ENCODE peak calls at places on chromosomes 5 and 9, in six cellular contexts. One of them, this sample, is unnamed.

GRCh38 chr9:13865869-13866268 is 448.1 kb downstream of the NFIB start:
- DNase-seq in CD8-positive, alpha-beta T cell: no peak
- DNase-seq in mesendoderm: no peak
- DNase-seq in dorsolateral prefrontal cortex: no peak
- DNase-seq in mesenchymal stem cell: no peak
- DNase-seq in tibial nerve: no peak
- DNase-seq in this sample: no peak

GRCh38 chr5:28734396-28734795 is 1696.0 kb upstream of the CDH9 start:
- DNase-seq in mesenchymal stem cell: no peak
- DNase-seq in dorsolateral prefrontal cortex: no peak
- DNase-seq in mesendoderm: peak
- DNase-seq in CD8-positive, alpha-beta T cell: no peak
- DNase-seq in tibial nerve: no peak
- DNase-seq in this sample: no peak

GRCh38 chr5:142924135-142924883 is 154.1 kb downstream of the ARHGAP26 start:
- DNase-seq in CD8-positive, alpha-beta T cell: no peak
- DNase-seq in dorsolateral prefrontal cortex: no peak
- DNase-seq in mesendoderm: no peak
- DNase-seq in tibial nerve: no peak
- DNase-seq in mesenchymal stem cell: peak
- DNase-seq in this sample: no peak

GRCh38 chr5:37940931-37941623 is 101.2 kb upstream of the GDNF start:
- DNase-seq in tibial nerve: no peak
- DNase-seq in mesenchymal stem cell: no peak
- DNase-seq in mesendoderm: peak
- DNase-seq in CD8-positive, alpha-beta T cell: no peak
- DNase-seq in dorsolateral prefrontal cortex: no peak
- DNase-seq in this sample: no peak

GRCh38 chr5:55903121-55903701 is 52.1 kb downstream of the IL31RA start:
- DNase-seq in CD8-positive, alpha-beta T cell: peak
- DNase-seq in dorsolateral prefrontal cortex: no peak
- DNase-seq in mesenchymal stem cell: peak
- DNase-seq in mesendoderm: no peak
- DNase-seq in tibial nerve: no peak
- DNase-seq in this sample: no peak

GRCh38 chr5:51380603-51381207 is 2.5 kb upstream of the ISL1 start:
- DNase-seq in dorsolateral prefrontal cortex: no peak
- DNase-seq in mesendoderm: peak
- DNase-seq in CD8-positive, alpha-beta T cell: no peak
- DNase-seq in tibial nerve: no peak
- DNase-seq in mesenchymal stem cell: peak
- DNase-seq in this sample: no peak

GRCh38 chr9:124512806-124513204 is 5.6 kb upstream of the NR5A1 start:
- DNase-seq in mesenchymal stem cell: no peak
- DNase-seq in tibial nerve: no peak
- DNase-seq in dorsolateral prefrontal cortex: no peak
- DNase-seq in CD8-positive, alpha-beta T cell: no peak
- DNase-seq in mesendoderm: no peak
- DNase-seq in this sample: no peak

GRCh38 chr5:149486726-149487635 is 64.3 kb downstream of the CSNK1A1 start:
- DNase-seq in tibial nerve: no peak
- DNase-seq in mesenchymal stem cell: peak
- DNase-seq in CD8-positive, alpha-beta T cell: no peak
- DNase-seq in dorsolateral prefrontal cortex: no peak
- DNase-seq in mesendoderm: peak
- DNase-seq in this sample: no peak

GRCh38 chr5:95563367-95563766 is 8.5 kb downstream of the ARSK start:
- DNase-seq in tibial nerve: no peak
- DNase-seq in mesenchymal stem cell: no peak
- DNase-seq in dorsolateral prefrontal cortex: no peak
- DNase-seq in CD8-positive, alpha-beta T cell: no peak
- DNase-seq in mesendoderm: no peak
- DNase-seq in this sample: no peak

GRCh38 chr9:64128572-64128971 is 1156.4 kb downstream of the FOXD4L5 start:
- DNase-seq in CD8-positive, alpha-beta T cell: no peak
- DNase-seq in mesendoderm: no peak
- DNase-seq in dorsolateral prefrontal cortex: no peak
- DNase-seq in tibial nerve: no peak
- DNase-seq in mesenchymal stem cell: no peak
- DNase-seq in this sample: no peak

GRCh38 chr5:80516826-80517225 is 28.9 kb downstream of the FAM151B start:
- DNase-seq in mesendoderm: no peak
- DNase-seq in dorsolateral prefrontal cortex: no peak
- DNase-seq in tibial nerve: no peak
- DNase-seq in CD8-positive, alpha-beta T cell: no peak
- DNase-seq in mesenchymal stem cell: peak
- DNase-seq in this sample: no peak

GRCh38 chr5:138603521-138603920 is 28.3 kb upstream of the HSPA9 start:
- DNase-seq in mesenchymal stem cell: peak
- DNase-seq in tibial nerve: no peak
- DNase-seq in CD8-positive, alpha-beta T cell: no peak
- DNase-seq in mesendoderm: no peak
- DNase-seq in dorsolateral prefrontal cortex: no peak
- DNase-seq in this sample: no peak

GRCh38 chr9:5630038-5630507 is 1.2 kb downstream of the RIC1 start:
- DNase-seq in tibial nerve: no peak
- DNase-seq in dorsolateral prefrontal cortex: no peak
- DNase-seq in mesenchymal stem cell: peak
- DNase-seq in CD8-positive, alpha-beta T cell: no peak
- DNase-seq in mesendoderm: peak
- DNase-seq in this sample: no peak

GRCh38 chr5:73336366-73336765 is 112.2 kb downstream of the FOXD1 start:
- DNase-seq in tibial nerve: no peak
- DNase-seq in mesendoderm: no peak
- DNase-seq in CD8-positive, alpha-beta T cell: no peak
- DNase-seq in dorsolateral prefrontal cortex: no peak
- DNase-seq in mesenchymal stem cell: no peak
- DNase-seq in this sample: no peak

GRCh38 chr5:73447234-73448071 is 1.1 kb downstream of the FOXD1 start:
- DNase-seq in mesenchymal stem cell: peak
- DNase-seq in CD8-positive, alpha-beta T cell: peak
- DNase-seq in dorsolateral prefrontal cortex: no peak
- DNase-seq in mesendoderm: peak
- DNase-seq in tibial nerve: no peak
- DNase-seq in this sample: no peak

GRCh38 chr5:9156282-9156681 is 389.6 kb downstream of the SEMA5A start:
- DNase-seq in mesenchymal stem cell: peak
- DNase-seq in mesendoderm: peak
- DNase-seq in dorsolateral prefrontal cortex: peak
- DNase-seq in CD8-positive, alpha-beta T cell: no peak
- DNase-seq in tibial nerve: no peak
- DNase-seq in this sample: no peak

GRCh38 chr5:17808566-17808965 is 174.3 kb downstream of the TAF11L14 start:
- DNase-seq in mesenchymal stem cell: no peak
- DNase-seq in tibial nerve: no peak
- DNase-seq in CD8-positive, alpha-beta T cell: no peak
- DNase-seq in dorsolateral prefrontal cortex: peak
- DNase-seq in mesendoderm: no peak
- DNase-seq in this sample: no peak

GRCh38 chr5:948472-949274 is 56.0 kb downstream of the TRIP13 start:
- DNase-seq in mesendoderm: peak
- DNase-seq in tibial nerve: no peak
- DNase-seq in mesenchymal stem cell: no peak
- DNase-seq in CD8-positive, alpha-beta T cell: no peak
- DNase-seq in dorsolateral prefrontal cortex: no peak
- DNase-seq in this sample: no peak

GRCh38 chr5:539469-540214 is 15.4 kb upstream of the SLC9A3 start:
- DNase-seq in CD8-positive, alpha-beta T cell: no peak
- DNase-seq in mesenchymal stem cell: no peak
- DNase-seq in mesendoderm: no peak
- DNase-seq in dorsolateral prefrontal cortex: no peak
- DNase-seq in tibial nerve: no peak
- DNase-seq in this sample: no peak

GRCh38 chr5:169801324-169801777 is 164.3 kb downstream of the DOCK2 start:
- DNase-seq in tibial nerve: no peak
- DNase-seq in CD8-positive, alpha-beta T cell: no peak
- DNase-seq in dorsolateral prefrontal cortex: no peak
- DNase-seq in mesenchymal stem cell: peak
- DNase-seq in mesendoderm: no peak
- DNase-seq in this sample: no peak

GRCh38 chr9:81855538-81855937 is 72.7 kb upstream of the SPATA31D4 start:
- DNase-seq in dorsolateral prefrontal cortex: no peak
- DNase-seq in mesendoderm: no peak
- DNase-seq in CD8-positive, alpha-beta T cell: no peak
- DNase-seq in tibial nerve: no peak
- DNase-seq in mesenchymal stem cell: peak
- DNase-seq in this sample: no peak

DNA sequence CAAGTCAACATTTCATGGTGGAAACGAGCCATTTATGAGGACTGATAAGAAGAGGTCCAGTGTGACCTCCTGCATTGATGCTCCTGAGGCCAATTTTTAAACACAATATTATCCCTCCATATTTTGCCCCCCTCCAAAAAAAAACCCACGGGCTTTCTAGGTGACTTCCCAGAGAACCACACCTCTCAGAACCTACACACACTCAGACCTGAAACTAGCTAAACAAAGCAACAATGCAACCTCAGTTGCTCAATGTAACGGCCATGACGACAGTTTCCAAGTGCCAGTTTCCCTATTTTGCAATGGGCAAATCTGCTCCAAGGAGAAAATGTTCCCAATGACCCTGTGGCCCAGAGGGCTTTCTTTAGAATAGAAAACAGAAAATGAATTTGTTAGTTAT is 3.5 kb downstream of the NRG2 start:
- DNase-seq in mesenchymal stem cell: peak
- DNase-seq in dorsolateral prefrontal cortex: no peak
- DNase-seq in tibial nerve: no peak
- DNase-seq in mesendoderm: no peak
- DNase-seq in CD8-positive, alpha-beta T cell: no peak
- DNase-seq in this sample: no peak
- H3K4me3 ChIP-seq in mesenchymal stem cell: no peak
- H3K4me3 ChIP-seq in dorsolateral prefrontal cortex: no peak
- H3K4me3 ChIP-seq in tibial nerve: no peak
- H3K4me3 ChIP-seq in mesendoderm: no peak
- H3K4me3 ChIP-seq in CD8-positive, alpha-beta T cell: no peak
- H3K4me3 ChIP-seq in this sample: peak

DNA sequence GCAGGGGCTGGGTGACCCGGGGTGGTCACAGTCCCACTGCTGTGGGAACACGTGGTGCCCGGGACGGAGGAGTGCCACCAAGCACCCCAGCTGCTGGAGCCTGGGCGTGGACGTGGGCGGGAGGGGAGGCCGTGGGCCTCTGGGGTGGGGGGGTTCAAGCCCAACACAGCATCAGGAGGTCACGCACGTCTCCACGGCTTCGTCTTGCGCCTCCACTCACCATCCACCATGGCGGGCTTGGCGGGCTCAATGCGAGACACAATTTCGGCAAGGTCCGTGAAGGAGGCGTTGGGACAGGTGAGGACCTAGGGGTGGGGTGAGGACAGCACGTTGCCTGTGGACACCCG is 2.2 kb upstream of the NSMF start:
- DNase-seq in CD8-positive, alpha-beta T cell: no peak
- DNase-seq in mesendoderm: no peak
- DNase-seq in tibial nerve: no peak
- DNase-seq in mesenchymal stem cell: no peak
- DNase-seq in dorsolateral prefrontal cortex: no peak
- DNase-seq in this sample: no peak
- H3K27ac ChIP-seq in CD8-positive, alpha-beta T cell: peak
- H3K27ac ChIP-seq in mesendoderm: no peak
- H3K27ac ChIP-seq in tibial nerve: no peak
- H3K27ac ChIP-seq in mesenchymal stem cell: no peak
- H3K27ac ChIP-seq in dorsolateral prefrontal cortex: no peak
- H3K27ac ChIP-seq in this sample: no peak

DNA sequence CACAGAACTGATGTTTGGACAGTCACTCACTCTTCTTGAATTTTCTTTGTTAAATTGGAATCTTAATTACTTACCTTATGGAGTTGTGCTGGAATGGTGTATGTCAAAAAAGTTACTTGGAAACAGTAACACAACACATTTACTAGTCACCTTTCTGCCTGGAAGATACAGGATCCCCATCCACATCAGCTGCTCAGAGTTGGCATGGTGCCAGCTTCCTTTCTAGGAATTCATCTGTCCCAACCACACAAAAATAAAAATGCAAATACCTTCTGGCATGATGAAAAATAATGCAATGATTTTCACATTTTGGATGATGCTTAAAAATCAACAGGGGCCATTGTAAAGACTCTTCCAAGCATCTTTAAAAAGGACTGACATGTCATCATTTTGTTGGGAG is 341.5 kb downstream of the TMEM38B start:
- DNase-seq in mesendoderm: no peak
- DNase-seq in tibial nerve: no peak
- DNase-seq in mesenchymal stem cell: no peak
- DNase-seq in dorsolateral prefrontal cortex: no peak
- DNase-seq in CD8-positive, alpha-beta T cell: no peak
- DNase-seq in this sample: no peak
- H3K4me3 ChIP-seq in mesendoderm: no peak
- H3K4me3 ChIP-seq in tibial nerve: no peak
- H3K4me3 ChIP-seq in mesenchymal stem cell: no peak
- H3K4me3 ChIP-seq in dorsolateral prefrontal cortex: no peak
- H3K4me3 ChIP-seq in CD8-positive, alpha-beta T cell: no peak
- H3K4me3 ChIP-seq in this sample: no peak

GRCh38 chr5:13244151-13244550 is 700.3 kb downstream of the DNAH5 start:
- DNase-seq in CD8-positive, alpha-beta T cell: no peak
- DNase-seq in tibial nerve: no peak
- DNase-seq in dorsolateral prefrontal cortex: no peak
- DNase-seq in mesenchymal stem cell: no peak
- DNase-seq in mesendoderm: no peak
- DNase-seq in this sample: no peak
- H3K27ac ChIP-seq in CD8-positive, alpha-beta T cell: no peak
- H3K27ac ChIP-seq in tibial nerve: no peak
- H3K27ac ChIP-seq in dorsolateral prefrontal cortex: no peak
- H3K27ac ChIP-seq in mesenchymal stem cell: no peak
- H3K27ac ChIP-seq in mesendoderm: no peak
- H3K27ac ChIP-seq in this sample: no peak

This sample was measured in thoracic aorta.